ENCODE peak calls at places on chromosomes 5 and 9, in nine cellular contexts. R is H9; Y is activated T-cell treated with anti-CD3 and anti-CD28 coated beads, Interleukin-2, amount 50 U/mL, for 4 hours; B is foreskin fibroblast; P is HFF-Myc; F is putamen; Z is activated T-helper 1 cell treated with anti-CD3 and anti-CD28 coated beads, Interleukin-12 subunit alpha, Interleukin-12 subunit beta, Interleukin-2, Interleukin-4 antibody, amounts not matched to agents 30 ng/mL and 10 ng/mL and 1 ng/mL, durations not matched to agents 14 hours and 24 hours and 36 hours; A is stimulated activated CD8-positive, alpha-beta memory T cell treated with anti-CD3 and anti-CD28 coated beads, Interleukin-4, amount 100 ng/mL, for 4 hours; W is NCI-H2107. H is an unnamed sample.

GRCh38 chr5:91361055-91361701 is 21.9 kb downstream of the ARRDC3 start:
- DNase-seq in R (no peak), Y (no peak), B (no peak), P (no peak), F (no peak), Z (no peak), A (no peak), W (no peak), H (no peak)

GRCh38 chr5:91162534-91163381 is 220.4 kb downstream of the ARRDC3 start:
- DNase-seq in R (no peak), Y (peak; percentile 20), B (peak; percentile 91), P (peak; percentile 69), F (no peak), Z (peak; percentile 70), A (peak; percentile 39), W (no peak), H (peak; percentile 68)

GRCh38 chr5:135010502-135011354 is 23.3 kb downstream of the PITX1 start:
- DNase-seq in R (no peak), Y (no peak), B (no peak), P (no peak), F (no peak), Z (no peak), A (no peak), W (no peak), H (no peak)

GRCh38 chr9:127588740-127589506 is 23.2 kb upstream of the STXBP1 start:
- DNase-seq in R (peak; percentile 66), Y (no peak), B (no peak), P (no peak), F (no peak), Z (no peak), A (no peak), W (no peak), H (no peak)

GRCh38 chr5:67037171-67037570 is 159.4 kb downstream of the CD180 start:
- DNase-seq in R (no peak), Y (no peak), B (no peak), P (no peak), F (no peak), Z (no peak), A (no peak), W (no peak), H (no peak)

GRCh38 chr9:69054989-69055388 is 19.4 kb downstream of the FXN start:
- DNase-seq in R (no peak), Y (no peak), B (no peak), P (no peak), F (no peak), Z (no peak), A (no peak), W (no peak), H (no peak)

GRCh38 chr5:178546675-178547033 is 43.5 kb downstream of the COL23A1 start:
- DNase-seq in R (no peak), Y (no peak), B (no peak), P (no peak), F (no peak), Z (no peak), A (no peak), W (no peak), H (no peak)

GRCh38 chr5:28574616-28575015 is 1536.2 kb upstream of the CDH9 start:
- DNase-seq in R (no peak), Y (no peak), B (no peak), P (no peak), F (no peak), Z (no peak), A (no peak), W (no peak), H (no peak)

H was measured in NK-92 treated with Interleukin-12 subunit alpha and Interleukin-12 subunit beta, amount 100 ng/mL, for 24 hours.